ENCODE peak calls at places on chromosomes 12 and 14, in eight cellular contexts. A is omental fat pad, P is A549, I is HCT116, L is cardiac muscle cell, Z is lower lobe of right lung, M is mammary epithelial cell, T is breast epithelium. D is an unnamed sample.

GRCh38 chr12:76158518-76159321 is 74.2 kb upstream of the NAP1L1 start:
- DNase-seq in P (peak), A (no peak), M (peak), Z (no peak), I (peak), L (peak), T (no peak), D (peak)

GRCh38 chr14:73759183-73759713 is 45.1 kb upstream of the PNMA1 start:
- DNase-seq in T (no peak), A (no peak), L (peak), M (no peak), I (no peak), Z (peak), P (no peak), D (peak)

GRCh38 chr14:74542056-74542685 is 48.6 kb downstream of the ISCA2 start:
- DNase-seq in Z (no peak), I (no peak), P (no peak), T (no peak), A (no peak), M (no peak), L (no peak), D (no peak)

GRCh38 chr12:92002673-92003382 is 142.8 kb downstream of the BTG1 start:
- DNase-seq in T (no peak), I (no peak), M (no peak), P (no peak), Z (no peak), A (no peak), L (peak), D (no peak)

GRCh38 chr14:63603749-63604277 is 37.9 kb downstream of the WDR89 start:
- DNase-seq in L (no peak), M (no peak), A (no peak), I (no peak), P (no peak), T (no peak), Z (no peak), D (no peak)

GRCh38 chr14:62939970-62940369 is 105.3 kb downstream of the KCNH5 start:
- DNase-seq in I (no peak), T (no peak), L (no peak), Z (no peak), M (no peak), A (no peak), P (no peak), D (no peak)

GRCh38 chr14:94110552-94111181 is at the start of gene IFI27:
- DNase-seq in Z (peak), I (no peak), M (no peak), P (no peak), T (peak), A (no peak), L (no peak), D (no peak)

GRCh38 chr12:89389755-89390661 is 37.7 kb upstream of the DUSP6 start:
- DNase-seq in Z (no peak), P (no peak), L (no peak), M (no peak), I (no peak), A (no peak), T (no peak), D (no peak)

GRCh38 chr14:58362798-58363412 is 32.8 kb upstream of the TOMM20L start:
- DNase-seq in A (no peak), I (peak), L (peak), P (peak), T (no peak), Z (no peak), M (peak), D (no peak)

GRCh38 chr12:76028649-76029277 is 2.8 kb downstream of the PHLDA1 start:
- DNase-seq in M (no peak), L (no peak), Z (no peak), P (no peak), A (no peak), I (no peak), T (no peak), D (no peak)

GRCh38 chr14:68522510-68523325 is 270.1 kb downstream of the ZFP36L1 start:
- DNase-seq in I (no peak), L (peak), P (no peak), Z (no peak), T (no peak), M (no peak), A (no peak), D (no peak)

GRCh38 chr12:106301611-106302321 is 767 bp upstream of the TCP11L2 start:
- DNase-seq in P (peak), M (peak), I (no peak), L (peak), Z (peak), A (no peak), T (peak), D (peak)
- TF ChIP-seq CTCF in P (no peak), M (no peak), I (no peak), L (no peak), Z (no peak), A (no peak), T (no peak), D (no peak)

GRCh38 chr14:103562385-103563088 is at the start of the genes BAG5 and COA8:
- DNase-seq in I (peak), Z (peak), A (no peak), T (peak), L (peak), M (peak), P (peak), D (peak)
- TF ChIP-seq CTCF in I (no peak), Z (no peak), A (no peak), T (no peak), L (no peak), M (no peak), P (no peak), D (no peak)

GRCh38 chr12:6699989-6700645 is 498 bp downstream of the PIANP start:
- DNase-seq in P (no peak), A (no peak), M (no peak), I (no peak), L (peak), Z (no peak), T (no peak), D (no peak)

GRCh38 chr12:6701078-6701768 is 608 bp upstream of the PIANP start:
- DNase-seq in I (no peak), P (no peak), Z (no peak), M (no peak), L (no peak), A (no peak), T (no peak), D (no peak)

GRCh38 chr12:6699259-6699988 is 1.2 kb downstream of the PIANP start:
- DNase-seq in P (no peak), M (no peak), L (no peak), I (no peak), T (no peak), Z (no peak), A (no peak), D (no peak)

GRCh38 chr12:6700646-6701051 is at the start of gene PIANP:
- DNase-seq in I (no peak), M (no peak), L (peak), P (peak), A (no peak), T (peak), Z (no peak), D (no peak)

GRCh38 chr12:6703631-6704030 is 3.0 kb upstream of the PIANP start:
- DNase-seq in Z (no peak), P (peak), M (no peak), T (no peak), I (no peak), L (peak), A (no peak), D (no peak)
- TF ChIP-seq CTCF in Z (no peak), P (no peak), M (no peak), T (no peak), I (no peak), L (no peak), A (no peak), D (peak)

GRCh38 chr12:48965447-48965846 is 6.1 kb downstream of the WNT10B start:
- DNase-seq in I (no peak), L (no peak), P (no peak), A (no peak), M (no peak), Z (no peak), T (no peak), D (no peak)
- TF ChIP-seq CTCF in I (peak), L (peak), P (peak), A (no peak), M (peak), Z (peak), T (no peak), D (no peak)

GRCh38 chr12:100200450-100201181 is at the start of gene ACTR6:
- DNase-seq in T (peak), I (peak), A (peak), P (peak), M (peak), Z (peak), L (peak), D (peak)
- TF ChIP-seq CTCF in T (no peak), I (no peak), A (no peak), P (no peak), M (no peak), Z (no peak), L (peak), D (no peak)

D was measured in GM06990.